ENCODE peak calls at places on chromosomes 16 and 17, in eight cellular contexts. One of them, this sample, is unnamed.

GRCh38 chr17:6578491-6578890 is 22.1 kb upstream of the PITPNM3 start:
- DNase-seq in NCI-H748 treated with DMSO at 0.1 percent for 48 hours: no peak
- DNase-seq in AG04449: no peak
- DNase-seq in omental fat pad: no peak
- DNase-seq in ovary: no peak
- DNase-seq in HEK293T: no peak
- DNase-seq in NCI-H1092: no peak
- DNase-seq in EL: no peak
- DNase-seq in this sample: no peak

GRCh38 chr17:57666946-57667345 is 78.2 kb downstream of the CCDC182 start:
- DNase-seq in NCI-H748 treated with DMSO at 0.1 percent for 48 hours: no peak
- DNase-seq in AG04449: no peak
- DNase-seq in omental fat pad: no peak
- DNase-seq in ovary: no peak
- DNase-seq in HEK293T: no peak
- DNase-seq in NCI-H1092: no peak
- DNase-seq in EL: no peak
- DNase-seq in this sample: no peak

GRCh38 chr17:29016635-29017034 is 10.8 kb upstream of the SEZ6 start:
- DNase-seq in NCI-H748 treated with DMSO at 0.1 percent for 48 hours: no peak
- DNase-seq in AG04449: no peak
- DNase-seq in omental fat pad: no peak
- DNase-seq in ovary: no peak
- DNase-seq in HEK293T: no peak
- DNase-seq in NCI-H1092: no peak
- DNase-seq in EL: no peak
- DNase-seq in this sample: no peak

GRCh38 chr17:28384281-28385036 is 13.0 kb downstream of the SARM1 start:
- DNase-seq in NCI-H748 treated with DMSO at 0.1 percent for 48 hours: peak
- DNase-seq in AG04449: no peak
- DNase-seq in omental fat pad: no peak
- DNase-seq in ovary: no peak
- DNase-seq in HEK293T: no peak
- DNase-seq in NCI-H1092: no peak
- DNase-seq in EL: no peak
- DNase-seq in this sample: no peak

GRCh38 chr17:17343896-17344506 is 40.8 kb downstream of the NT5M start:
- DNase-seq in NCI-H748 treated with DMSO at 0.1 percent for 48 hours: no peak
- DNase-seq in AG04449: no peak
- DNase-seq in omental fat pad: peak
- DNase-seq in ovary: peak
- DNase-seq in HEK293T: no peak
- DNase-seq in NCI-H1092: no peak
- DNase-seq in EL: no peak
- DNase-seq in this sample: no peak

GRCh38 chr17:75590849-75591721 is 3.5 kb downstream of the MYO15B start:
- DNase-seq in NCI-H748 treated with DMSO at 0.1 percent for 48 hours: no peak
- DNase-seq in AG04449: no peak
- DNase-seq in omental fat pad: no peak
- DNase-seq in ovary: no peak
- DNase-seq in HEK293T: no peak
- DNase-seq in NCI-H1092: no peak
- DNase-seq in EL: no peak
- DNase-seq in this sample: no peak

GRCh38 chr17:43530303-43531081 is 15.6 kb downstream of the ETV4 start:
- DNase-seq in NCI-H748 treated with DMSO at 0.1 percent for 48 hours: peak
- DNase-seq in AG04449: no peak
- DNase-seq in omental fat pad: no peak
- DNase-seq in ovary: peak
- DNase-seq in HEK293T: peak
- DNase-seq in NCI-H1092: peak
- DNase-seq in EL: peak
- DNase-seq in this sample: peak

GRCh38 chr17:49467175-49467574 is 27.9 kb upstream of the NGFR start:
- DNase-seq in NCI-H748 treated with DMSO at 0.1 percent for 48 hours: no peak
- DNase-seq in AG04449: no peak
- DNase-seq in omental fat pad: no peak
- DNase-seq in ovary: no peak
- DNase-seq in HEK293T: no peak
- DNase-seq in NCI-H1092: no peak
- DNase-seq in EL: no peak
- DNase-seq in this sample: no peak

GRCh38 chr16:17416461-17417221 is 54.1 kb downstream of the XYLT1 start:
- DNase-seq in NCI-H748 treated with DMSO at 0.1 percent for 48 hours: no peak
- DNase-seq in AG04449: no peak
- DNase-seq in omental fat pad: no peak
- DNase-seq in ovary: peak
- DNase-seq in HEK293T: no peak
- DNase-seq in NCI-H1092: no peak
- DNase-seq in EL: peak
- DNase-seq in this sample: no peak

GRCh38 chr17:47276444-47276843 is 22.8 kb downstream of the ITGB3 start:
- DNase-seq in NCI-H748 treated with DMSO at 0.1 percent for 48 hours: no peak
- DNase-seq in AG04449: no peak
- DNase-seq in omental fat pad: no peak
- DNase-seq in ovary: no peak
- DNase-seq in HEK293T: no peak
- DNase-seq in NCI-H1092: no peak
- DNase-seq in EL: no peak
- DNase-seq in this sample: no peak

GRCh38 chr17:4858880-4859260 is 25.7 kb downstream of the MINK1 start:
- DNase-seq in NCI-H748 treated with DMSO at 0.1 percent for 48 hours: no peak
- DNase-seq in AG04449: no peak
- DNase-seq in omental fat pad: no peak
- DNase-seq in ovary: peak
- DNase-seq in HEK293T: no peak
- DNase-seq in NCI-H1092: no peak
- DNase-seq in EL: peak
- DNase-seq in this sample: no peak

GRCh38 chr17:82487898-82488297 is 29.4 kb downstream of the NARF start:
- DNase-seq in NCI-H748 treated with DMSO at 0.1 percent for 48 hours: no peak
- DNase-seq in AG04449: no peak
- DNase-seq in omental fat pad: no peak
- DNase-seq in ovary: peak
- DNase-seq in HEK293T: no peak
- DNase-seq in NCI-H1092: no peak
- DNase-seq in EL: no peak
- DNase-seq in this sample: no peak

GRCh38 chr17:8393470-8394231 is 4.0 kb downstream of the RNF222 start:
- DNase-seq in NCI-H748 treated with DMSO at 0.1 percent for 48 hours: no peak
- DNase-seq in AG04449: no peak
- DNase-seq in omental fat pad: no peak
- DNase-seq in ovary: no peak
- DNase-seq in HEK293T: no peak
- DNase-seq in NCI-H1092: no peak
- DNase-seq in EL: peak
- DNase-seq in this sample: no peak

GRCh38 chr17:76081295-76082210 is 2.6 kb downstream of the ZACN start:
- DNase-seq in NCI-H748 treated with DMSO at 0.1 percent for 48 hours: no peak
- DNase-seq in AG04449: no peak
- DNase-seq in omental fat pad: no peak
- DNase-seq in ovary: no peak
- DNase-seq in HEK293T: no peak
- DNase-seq in NCI-H1092: no peak
- DNase-seq in EL: no peak
- DNase-seq in this sample: no peak

GRCh38 chr17:64500923-64501765 is 4.3 kb upstream of the POLG2 start:
- DNase-seq in NCI-H748 treated with DMSO at 0.1 percent for 48 hours: no peak
- DNase-seq in AG04449: no peak
- DNase-seq in omental fat pad: no peak
- DNase-seq in ovary: no peak
- DNase-seq in HEK293T: no peak
- DNase-seq in NCI-H1092: no peak
- DNase-seq in EL: peak
- DNase-seq in this sample: no peak

GRCh38 chr17:31554930-31555329 is 163.5 kb downstream of the RAB11FIP4 start:
- DNase-seq in NCI-H748 treated with DMSO at 0.1 percent for 48 hours: no peak
- DNase-seq in AG04449: no peak
- DNase-seq in omental fat pad: no peak
- DNase-seq in ovary: no peak
- DNase-seq in HEK293T: no peak
- DNase-seq in NCI-H1092: no peak
- DNase-seq in EL: no peak
- DNase-seq in this sample: no peak

GRCh38 chr16:66525396-66526180 is 24.3 kb downstream of the TK2 start:
- DNase-seq in NCI-H748 treated with DMSO at 0.1 percent for 48 hours: no peak
- DNase-seq in AG04449: no peak
- DNase-seq in omental fat pad: no peak
- DNase-seq in ovary: no peak
- DNase-seq in HEK293T: no peak
- DNase-seq in NCI-H1092: no peak
- DNase-seq in EL: peak
- DNase-seq in this sample: no peak